ENCODE peak calls at places on chromosomes 12 and 14, in five cellular contexts. X, B, R, J and T are unnamed samples.

GRCh38 chr12:5307065-5307464 is 124.8 kb upstream of the NTF3 start:
- DNase-seq in R (no peak), J (no peak), X (no peak), B (no peak), T (no peak)

GRCh38 chr12:1576410-1577240 is 17.8 kb downstream of the FBXL14 start:
- DNase-seq in X (no peak), J (peak), B (no peak), R (peak), T (no peak)

GRCh38 chr14:97267509-97267908 is 470.3 kb downstream of the VRK1 start:
- DNase-seq in J (no peak), B (no peak), X (peak), R (no peak), T (no peak)

GRCh38 chr14:68210729-68211299 is 391.2 kb downstream of the RAD51B start:
- DNase-seq in R (no peak), X (no peak), J (no peak), B (no peak), T (peak)

GRCh38 chr12:2319747-2320146 is 267.0 kb downstream of the CACNA1C start:
- DNase-seq in X (no peak), J (no peak), B (no peak), R (no peak), T (no peak)

GRCh38 chr14:56334458-56334857 is 216.2 kb downstream of the PELI2 start:
- DNase-seq in R (no peak), J (no peak), X (no peak), B (no peak), T (no peak)

GRCh38 chr14:55589171-55589570 is 9.2 kb downstream of the KTN1 start:
- DNase-seq in J (no peak), B (no peak), R (no peak), X (no peak), T (no peak)

GRCh38 chr14:68659021-68659931 is 133.6 kb downstream of the ZFP36L1 start:
- DNase-seq in B (no peak), X (no peak), R (no peak), J (no peak), T (no peak)

GRCh38 chr12:52004042-52004648 is 2.6 kb upstream of the TAMALIN start:
- DNase-seq in B (no peak), X (no peak), R (no peak), J (peak), T (no peak)

GRCh38 chr12:76216585-76217472 is 131.4 kb downstream of the BBS10 start:
- DNase-seq in R (no peak), X (no peak), B (no peak), J (no peak), T (no peak)

GRCh38 chr14:103984196-103984595 is 41.9 kb upstream of the RD3L start:
- DNase-seq in B (no peak), X (no peak), J (no peak), R (no peak), T (no peak)

GRCh38 chr12:91381309-91381804 is 198.7 kb upstream of the DCN start:
- DNase-seq in X (no peak), B (peak), J (peak), R (peak), T (no peak)

GRCh38 chr14:94045101-94045500 is 19.0 kb downstream of the OTUB2 start:
- DNase-seq in B (peak), X (no peak), R (no peak), J (no peak), T (no peak)

GRCh38 chr14:61268797-61269196 is 12.3 kb downstream of the TMEM30B start:
- DNase-seq in X (no peak), B (no peak), J (no peak), R (no peak), T (no peak)

GRCh38 chr12:104494137-104494815 is 37.5 kb downstream of the CHST11 start:
- DNase-seq in B (no peak), R (no peak), J (no peak), X (no peak), T (no peak)

GRCh38 chr14:35292770-35293561 is 784 bp downstream of the PSMA6 start:
- DNase-seq in B (no peak), X (no peak), R (no peak), J (no peak), T (no peak)

GRCh38 chr12:109717390-109718357 is 4.0 kb downstream of the FAM222A start:
- DNase-seq in X (no peak), J (no peak), B (no peak), R (no peak), T (no peak)

GRCh38 chr14:31858868-31859267 is 218.2 kb upstream of the ARHGAP5 start:
- DNase-seq in X (no peak), R (no peak), J (no peak), B (no peak), T (no peak)

GRCh38 chr12:77469614-77470333 is 360.9 kb upstream of the NAV3 start:
- DNase-seq in B (no peak), J (no peak), R (no peak), X (no peak), T (no peak)

GRCh38 chr14:77883479-77884238 is 83.8 kb downstream of the ADCK1 start:
- DNase-seq in J (no peak), R (no peak), B (no peak), X (no peak), T (no peak)

GRCh38 chr14:43872222-43872621 is 634.9 kb downstream of the FSCB start:
- DNase-seq in B (no peak), J (peak), R (no peak), X (no peak), T (no peak)

GRCh38 chr14:72480465-72481243 is 413.2 kb downstream of the DPF3 start:
- DNase-seq in J (no peak), X (no peak), R (no peak), B (no peak), T (no peak)

GRCh38 chr12:31204995-31205582 is 120.9 kb downstream of the SINHCAF start:
- DNase-seq in J (no peak), X (no peak), R (peak), B (no peak), T (no peak)

GRCh38 chr14:22856428-22856827 is 15.1 kb upstream of the LRP10 start:
- DNase-seq in J (no peak), X (no peak), R (no peak), B (no peak), T (no peak)

GRCh38 chr14:68961361-68961760 is 17.7 kb downstream of the ACTN1 start:
- DNase-seq in R (no peak), B (no peak), J (no peak), X (no peak), T (no peak)

GRCh38 chr12:131565256-131566005 is 145.5 kb upstream of the SFSWAP start:
- DNase-seq in B (no peak), J (no peak), R (no peak), X (no peak), T (no peak)
- TF ChIP-seq POLR2AphosphoS5 in B (no peak), J (no peak), R (no peak), X (no peak), T (no peak)

DNA sequence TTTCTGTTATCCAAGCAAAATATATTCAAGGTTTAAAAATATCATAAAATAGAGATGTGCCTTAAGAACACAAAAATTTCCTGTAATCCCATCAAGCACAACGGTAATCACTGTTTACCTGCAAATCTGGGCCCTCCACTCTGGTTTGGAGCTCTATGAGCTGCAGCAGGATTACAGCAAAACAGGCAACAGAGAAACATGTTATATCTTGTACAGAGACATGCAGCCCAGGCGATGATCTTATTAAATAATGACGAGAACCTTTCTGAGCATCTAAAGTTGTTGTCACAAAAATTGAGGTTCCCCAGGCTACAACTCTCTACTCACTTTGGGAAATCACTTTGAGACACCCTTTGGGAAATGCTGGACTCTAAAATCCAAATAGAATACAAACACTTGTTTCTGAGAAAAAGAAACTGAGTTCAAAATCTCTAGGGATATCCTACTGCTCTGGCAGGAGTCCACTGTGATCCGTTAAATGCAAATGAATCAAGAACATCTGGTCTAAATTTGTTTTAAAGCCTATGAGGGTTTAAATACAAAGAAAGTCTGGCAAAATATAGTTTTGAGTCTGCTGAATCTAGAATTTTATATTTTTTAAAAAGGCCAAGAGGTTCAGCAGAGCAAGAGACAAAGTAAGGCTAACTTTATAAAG is 36.3 kb downstream of the STON2 start:
- DNase-seq in B (no peak), X (no peak), J (no peak), R (peak), T (no peak)
- TF ChIP-seq POLR2AphosphoS5 in B (no peak), X (no peak), J (no peak), R (no peak), T (no peak)

DNA sequence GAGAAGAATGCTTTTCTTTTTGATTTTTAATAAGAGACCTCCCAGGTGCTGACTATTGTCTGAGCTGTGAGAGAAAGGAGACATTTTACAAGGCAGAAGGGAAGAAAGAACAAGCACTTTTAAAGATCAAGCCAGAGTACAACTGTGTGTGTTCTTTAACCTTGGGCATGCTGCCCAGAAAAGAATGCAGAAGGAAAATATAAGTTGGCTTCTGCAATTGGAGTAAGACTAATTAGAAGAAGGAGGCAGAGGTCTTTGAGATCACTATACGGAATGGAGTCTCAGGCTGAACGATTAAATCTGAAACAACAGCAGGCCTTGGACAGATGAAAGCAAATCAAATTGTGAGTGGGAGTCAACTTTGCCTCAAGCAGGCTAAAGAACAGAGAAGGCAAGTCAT is 230.5 kb downstream of the ATP23 start:
- DNase-seq in R (no peak), B (no peak), J (no peak), X (no peak), T (no peak)
- TF ChIP-seq POLR2AphosphoS5 in R (no peak), B (no peak), J (no peak), X (no peak), T (no peak)

GRCh38 chr12:46523446-46523845 is 150.9 kb upstream of the SLC38A2 start:
- DNase-seq in B (no peak), X (no peak), J (no peak), R (no peak), T (no peak)

GRCh38 chr12:46526231-46526630 is 153.7 kb upstream of the SLC38A2 start:
- DNase-seq in X (no peak), J (no peak), B (no peak), R (no peak), T (no peak)

GRCh38 chr12:46522141-46522540 is 149.6 kb upstream of the SLC38A2 start:
- DNase-seq in R (no peak), X (no peak), B (no peak), J (no peak), T (no peak)

GRCh38 chr12:46524778-46525177 is 152.2 kb upstream of the SLC38A2 start:
- DNase-seq in J (peak), R (no peak), B (peak), X (no peak), T (no peak)

GRCh38 chr12:46523863-46524770 is 151.5 kb upstream of the SLC38A2 start:
- DNase-seq in J (no peak), X (peak), R (no peak), B (no peak), T (no peak)
- TF ChIP-seq POLR2AphosphoS5 in J (no peak), X (peak), R (no peak), B (no peak), T (no peak)

GRCh38 chr14:100790785-100791667 is 34.9 kb upstream of the MEG3 start:
- DNase-seq in X (no peak), J (no peak), R (no peak), B (no peak), T (no peak)
- TF ChIP-seq POLR2AphosphoS5 in X (no peak), J (no peak), R (no peak), B (no peak), T (no peak)

GRCh38 chr12:93667672-93668071 is 9.5 kb upstream of the CRADD start:
- DNase-seq in X (no peak), J (no peak), B (no peak), R (no peak), T (no peak)
- TF ChIP-seq POLR2AphosphoS5 in X (no peak), J (no peak), B (no peak), R (no peak), T (no peak)

DNA sequence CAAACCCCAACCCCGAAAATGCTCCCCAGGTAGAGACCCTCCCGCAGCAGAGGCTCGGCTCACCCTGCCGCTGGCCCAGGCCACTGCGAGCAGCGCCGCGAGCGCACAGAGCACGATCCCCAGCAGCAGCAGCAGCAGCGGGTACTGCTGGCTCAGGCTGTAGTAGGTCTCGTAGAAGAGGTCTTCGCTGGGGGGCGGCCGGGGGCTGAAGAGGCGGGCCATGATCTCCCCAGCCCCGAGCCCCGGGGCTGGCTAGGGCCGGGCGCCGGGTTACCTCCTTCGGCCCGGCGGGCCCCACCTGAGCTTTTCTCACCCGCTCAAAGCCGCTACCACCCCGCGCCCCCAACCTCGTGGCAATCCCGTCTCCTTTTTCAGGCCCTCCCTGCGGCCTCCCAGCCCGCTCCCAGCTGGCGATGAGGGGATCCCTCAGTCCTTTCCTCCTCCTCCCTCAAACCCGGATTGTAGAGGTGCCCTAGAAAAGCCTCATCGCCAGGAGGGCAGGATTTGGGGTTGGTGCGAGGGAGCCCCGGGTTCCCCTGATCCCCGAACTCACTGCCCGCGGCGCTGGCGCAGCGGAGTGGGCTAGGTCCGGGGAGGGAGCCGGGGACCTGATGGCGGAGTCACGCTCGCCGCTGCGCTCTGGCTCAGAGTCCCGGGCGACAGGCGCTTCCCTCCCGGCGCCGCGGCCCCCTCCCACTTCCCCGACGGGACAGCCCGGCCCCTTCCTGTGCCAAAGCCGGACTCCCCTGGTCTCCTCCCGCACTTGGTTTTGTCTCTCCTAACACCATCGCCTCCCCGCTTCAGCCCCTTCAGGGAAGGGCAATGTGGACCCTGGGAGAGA is at the start of gene ADCY4:
- DNase-seq in J (peak), R (no peak), B (peak), X (no peak), T (no peak)
- TF ChIP-seq POLR2AphosphoS5 in J (no peak), R (no peak), B (no peak), X (no peak), T (no peak)

GRCh38 chr14:75452900-75453816 is 25.3 kb downstream of the JDP2 start:
- DNase-seq in X (no peak), R (peak), J (peak), B (peak), T (no peak)
- TF ChIP-seq POLR2AphosphoS5 in X (no peak), R (peak), J (peak), B (peak), T (no peak)

GRCh38 chr12:53200107-53200457 is 7.0 kb downstream of the ITGB7 start:
- DNase-seq in J (no peak), B (no peak), X (no peak), R (no peak), T (no peak)
- TF ChIP-seq POLR2AphosphoS5 in J (no peak), B (no peak), X (no peak), R (no peak), T (no peak)

GRCh38 chr12:116508145-116509121 is 50.7 kb upstream of the MAP1LC3B2 start:
- DNase-seq in J (peak), X (no peak), R (no peak), B (no peak), T (no peak)

GRCh38 chr12:116502989-116503496 is 56.1 kb upstream of the MAP1LC3B2 start:
- DNase-seq in J (no peak), R (no peak), B (no peak), X (no peak), T (no peak)

GRCh38 chr12:116506697-116507064 is 52.5 kb upstream of the MAP1LC3B2 start:
- DNase-seq in B (no peak), X (no peak), J (no peak), R (no peak), T (no peak)

GRCh38 chr12:116502141-116502725 is 56.9 kb upstream of the MAP1LC3B2 start:
- DNase-seq in J (no peak), R (no peak), X (no peak), B (no peak), T (no peak)

GRCh38 chr12:116504438-116504837 is 54.7 kb upstream of the MAP1LC3B2 start:
- DNase-seq in X (no peak), J (no peak), R (no peak), B (no peak), T (no peak)
- TF ChIP-seq POLR2AphosphoS5 in X (no peak), J (no peak), R (no peak), B (no peak), T (no peak)